ENCODE peak calls at places on chromosomes 2 and 18, in four cellular contexts. D, Z, V and E are unnamed samples.
A peak's percentile ranks its signal among the peaks of the same experiment; 100 is the strongest.

GRCh38 chr2:71548589-71549485 is 95.5 kb downstream of the DYSF start:
- DNase-seq in D (no peak), Z (peak; percentile 59), V (peak; percentile 69), E (peak; percentile 73)

GRCh38 chr2:10400568-10400977 is 47.6 kb downstream of the ODC1 start:
- DNase-seq in D (no peak), V (peak; percentile 24), Z (no peak), E (peak; percentile 25)

GRCh38 chr2:121386102-121386501 is 101.1 kb upstream of the TFCP2L1 start:
- DNase-seq in Z (no peak), D (no peak), V (no peak), E (no peak)

GRCh38 chr18:68035709-68036522 is 519.4 kb upstream of the DSEL start:
- DNase-seq in V (no peak), Z (no peak), D (no peak), E (no peak)

GRCh38 chr18:3525870-3526420 is 76.0 kb downstream of the TGIF1 start:
- DNase-seq in V (peak; percentile 57), D (no peak), Z (no peak), E (no peak)

GRCh38 chr2:219484343-219485200 is 14.1 kb upstream of the GMPPA start:
- DNase-seq in Z (no peak), D (no peak), V (no peak), E (no peak)

GRCh38 chr18:9741821-9742541 is 33.9 kb downstream of the RAB31 start:
- DNase-seq in V (no peak), D (no peak), Z (peak; percentile 60), E (no peak)

GRCh38 chr2:126220336-126220735 is 435.6 kb upstream of the GYPC start:
- DNase-seq in Z (peak; percentile 65), D (peak; percentile 46), V (no peak), E (no peak)

GRCh38 chr18:76445741-76446232 is 49.3 kb downstream of the ZNF516 start:
- DNase-seq in V (no peak), Z (no peak), D (no peak), E (no peak)